ENCODE peak calls at places on chromosomes 5 and 9, in six cellular contexts. M, H, R, K, F and X are unnamed samples.

GRCh38 chr5:139246394-139246793 is 47.1 kb upstream of the MATR3 start:
- DNase-seq in M (no peak), H (peak; percentile 42), R (peak; percentile 63), K (peak; percentile 57), F (no peak), X (peak; percentile 37)

GRCh38 chr5:151022511-151023018 is 2.2 kb downstream of the GPX3 start:
- DNase-seq in M (no peak), H (no peak), R (peak; percentile 92), K (peak; percentile 63), F (no peak), X (no peak)

GRCh38 chr9:77977210-77977611 is 54.4 kb downstream of the GNAQ start:
- DNase-seq in M (peak; percentile 5), H (peak; percentile 49), R (no peak), K (peak; percentile 93), F (peak; percentile 80), X (peak; percentile 80)

GRCh38 chr5:79931866-79932265 is 59.2 kb downstream of the MTX3 start:
- DNase-seq in M (no peak), H (no peak), R (no peak), K (no peak), F (no peak), X (no peak)

GRCh38 chr5:74833537-74834266 is 32.5 kb downstream of the FAM169A start:
- DNase-seq in M (no peak), H (no peak), R (no peak), K (no peak), F (no peak), X (no peak)

GRCh38 chr5:1322955-1323802 is 21.7 kb downstream of the CLPTM1L start:
- DNase-seq in M (no peak), H (no peak), R (no peak), K (no peak), F (no peak), X (no peak)

GRCh38 chr9:36006541-36006940 is 30.2 kb upstream of the RECK start:
- DNase-seq in M (no peak), H (no peak), R (no peak), K (no peak), F (no peak), X (no peak)

GRCh38 chr9:127930298-127931091 is at the start of gene PIP5KL1:
- DNase-seq in M (peak; percentile 53), H (peak; percentile 97), R (peak; percentile 99), K (peak; percentile 82), F (peak; percentile 83), X (peak; percentile 96)

GRCh38 chr9:106799146-106799545 is 63.8 kb upstream of the ZNF462 start:
- DNase-seq in M (no peak), H (no peak), R (peak; percentile 85), K (peak; percentile 85), F (no peak), X (peak; percentile 85)

GRCh38 chr5:65702036-65702435 is 19.9 kb downstream of the SGTB start:
- DNase-seq in M (no peak), H (no peak), R (no peak), K (no peak), F (no peak), X (no peak)

GRCh38 chr9:79176298-79176697 is 395.5 kb upstream of the TLE4 start:
- DNase-seq in M (no peak), H (no peak), R (no peak), K (no peak), F (no peak), X (no peak)

GRCh38 chr9:125486109-125486508 is 220.9 kb downstream of the MAPKAP1 start:
- DNase-seq in M (no peak), H (no peak), R (no peak), K (no peak), F (no peak), X (no peak)

GRCh38 chr5:1747079-1747802 is 52.4 kb downstream of the MRPL36 start:
- DNase-seq in M (no peak), H (no peak), R (no peak), K (no peak), F (no peak), X (no peak)